ENCODE peak calls at places on chromosomes 4 and X, in eight cellular contexts. One of them, this sample, is unnamed.
A peak's percentile ranks its signal among the peaks of the same experiment; 100 is the strongest.

GRCh38 chrX:48028091-48028490 is 21.3 kb downstream of the SPACA5 start:
- DNase-seq in esophagus muscularis mucosa: no peak
- DNase-seq in left ventricle myocardium inferior: no peak
- DNase-seq in sigmoid colon: no peak
- DNase-seq in transverse colon: no peak
- DNase-seq in astrocyte: no peak
- DNase-seq in heart right ventricle: no peak
- DNase-seq in endothelial cell of umbilical vein: no peak
- DNase-seq in this sample: no peak

GRCh38 chrX:135295238-135295943 is 13.9 kb upstream of the ETDC start:
- DNase-seq in esophagus muscularis mucosa: no peak
- DNase-seq in left ventricle myocardium inferior: peak; percentile 22
- DNase-seq in sigmoid colon: no peak
- DNase-seq in transverse colon: peak; percentile 19
- DNase-seq in astrocyte: peak; percentile 31
- DNase-seq in heart right ventricle: peak; percentile 29
- DNase-seq in endothelial cell of umbilical vein: peak; percentile 35
- DNase-seq in this sample: peak; percentile 10

GRCh38 chrX:152070186-152070585 is 68.2 kb downstream of the MAGEA10 start:
- DNase-seq in esophagus muscularis mucosa: no peak
- DNase-seq in left ventricle myocardium inferior: no peak
- DNase-seq in sigmoid colon: no peak
- DNase-seq in transverse colon: no peak
- DNase-seq in astrocyte: peak; percentile 4
- DNase-seq in heart right ventricle: no peak
- DNase-seq in endothelial cell of umbilical vein: no peak
- DNase-seq in this sample: no peak

GRCh38 chrX:39950035-39950688 is 147.6 kb downstream of the BCOR start:
- DNase-seq in esophagus muscularis mucosa: no peak
- DNase-seq in left ventricle myocardium inferior: no peak
- DNase-seq in sigmoid colon: no peak
- DNase-seq in transverse colon: no peak
- DNase-seq in astrocyte: peak; percentile 25
- DNase-seq in heart right ventricle: no peak
- DNase-seq in endothelial cell of umbilical vein: no peak
- DNase-seq in this sample: no peak

GRCh38 chr4:19224820-19225219 is 1026.9 kb upstream of the SLIT2 start:
- DNase-seq in esophagus muscularis mucosa: no peak
- DNase-seq in left ventricle myocardium inferior: no peak
- DNase-seq in sigmoid colon: no peak
- DNase-seq in transverse colon: no peak
- DNase-seq in astrocyte: no peak
- DNase-seq in heart right ventricle: no peak
- DNase-seq in endothelial cell of umbilical vein: peak; percentile 49
- DNase-seq in this sample: peak; percentile 7

GRCh38 chrX:111483876-111484275 is 27.6 kb upstream of the SERTM2 start:
- DNase-seq in esophagus muscularis mucosa: no peak
- DNase-seq in left ventricle myocardium inferior: no peak
- DNase-seq in sigmoid colon: no peak
- DNase-seq in transverse colon: no peak
- DNase-seq in astrocyte: no peak
- DNase-seq in heart right ventricle: no peak
- DNase-seq in endothelial cell of umbilical vein: no peak
- DNase-seq in this sample: no peak

GRCh38 chrX:56319165-56319564 is 87.0 kb downstream of the KLF8 start:
- DNase-seq in esophagus muscularis mucosa: no peak
- DNase-seq in left ventricle myocardium inferior: no peak
- DNase-seq in sigmoid colon: no peak
- DNase-seq in transverse colon: no peak
- DNase-seq in astrocyte: no peak
- DNase-seq in heart right ventricle: no peak
- DNase-seq in endothelial cell of umbilical vein: no peak
- DNase-seq in this sample: no peak

GRCh38 chr4:1137063-1137771 is 23.9 kb upstream of the RNF212 start:
- DNase-seq in esophagus muscularis mucosa: no peak
- DNase-seq in left ventricle myocardium inferior: no peak
- DNase-seq in sigmoid colon: no peak
- DNase-seq in transverse colon: no peak
- DNase-seq in astrocyte: no peak
- DNase-seq in heart right ventricle: no peak
- DNase-seq in endothelial cell of umbilical vein: no peak
- DNase-seq in this sample: peak; percentile 49

GRCh38 chr4:145722561-145722960 is 42.6 kb downstream of the C4orf51 start:
- DNase-seq in esophagus muscularis mucosa: no peak
- DNase-seq in left ventricle myocardium inferior: no peak
- DNase-seq in sigmoid colon: no peak
- DNase-seq in transverse colon: no peak
- DNase-seq in astrocyte: no peak
- DNase-seq in heart right ventricle: no peak
- DNase-seq in endothelial cell of umbilical vein: no peak
- DNase-seq in this sample: no peak

GRCh38 chrX:153635788-153636668 is 11.0 kb upstream of the DUSP9 start:
- DNase-seq in esophagus muscularis mucosa: no peak
- DNase-seq in left ventricle myocardium inferior: no peak
- DNase-seq in sigmoid colon: peak; percentile 50
- DNase-seq in transverse colon: no peak
- DNase-seq in astrocyte: no peak
- DNase-seq in heart right ventricle: no peak
- DNase-seq in endothelial cell of umbilical vein: peak; percentile 30
- DNase-seq in this sample: peak; percentile 25

GRCh38 chrX:29229802-29230201 is 642.6 kb downstream of the IL1RAPL1 start:
- DNase-seq in esophagus muscularis mucosa: no peak
- DNase-seq in left ventricle myocardium inferior: no peak
- DNase-seq in sigmoid colon: no peak
- DNase-seq in transverse colon: no peak
- DNase-seq in astrocyte: peak; percentile 51
- DNase-seq in heart right ventricle: no peak
- DNase-seq in endothelial cell of umbilical vein: no peak
- DNase-seq in this sample: no peak

GRCh38 chrX:152601848-152602616 is 35.7 kb upstream of the GABRQ start:
- DNase-seq in esophagus muscularis mucosa: no peak
- DNase-seq in left ventricle myocardium inferior: no peak
- DNase-seq in sigmoid colon: no peak
- DNase-seq in transverse colon: no peak
- DNase-seq in astrocyte: peak; percentile 56
- DNase-seq in heart right ventricle: no peak
- DNase-seq in endothelial cell of umbilical vein: no peak
- DNase-seq in this sample: no peak

GRCh38 chr4:37588150-37588549 is 98.0 kb downstream of the RELL1 start:
- DNase-seq in esophagus muscularis mucosa: no peak
- DNase-seq in left ventricle myocardium inferior: no peak
- DNase-seq in sigmoid colon: no peak
- DNase-seq in transverse colon: no peak
- DNase-seq in astrocyte: no peak
- DNase-seq in heart right ventricle: no peak
- DNase-seq in endothelial cell of umbilical vein: no peak
- DNase-seq in this sample: no peak

GRCh38 chr4:53055274-53055673 is 193.2 kb downstream of the RASL11B start:
- DNase-seq in esophagus muscularis mucosa: no peak
- DNase-seq in left ventricle myocardium inferior: no peak
- DNase-seq in sigmoid colon: no peak
- DNase-seq in transverse colon: no peak
- DNase-seq in astrocyte: peak; percentile 89
- DNase-seq in heart right ventricle: no peak
- DNase-seq in endothelial cell of umbilical vein: no peak
- DNase-seq in this sample: no peak

GRCh38 chrX:130111220-130111934 is 1.1 kb upstream of the ELF4 start:
- DNase-seq in esophagus muscularis mucosa: no peak
- DNase-seq in left ventricle myocardium inferior: no peak
- DNase-seq in sigmoid colon: no peak
- DNase-seq in transverse colon: no peak
- DNase-seq in astrocyte: no peak
- DNase-seq in heart right ventricle: peak; percentile 19
- DNase-seq in endothelial cell of umbilical vein: no peak
- DNase-seq in this sample: no peak

GRCh38 chrX:3026074-3026588 is 15.1 kb upstream of the ARSF start:
- DNase-seq in esophagus muscularis mucosa: no peak
- DNase-seq in left ventricle myocardium inferior: no peak
- DNase-seq in sigmoid colon: no peak
- DNase-seq in transverse colon: no peak
- DNase-seq in astrocyte: no peak
- DNase-seq in heart right ventricle: no peak
- DNase-seq in endothelial cell of umbilical vein: no peak
- DNase-seq in this sample: peak; percentile 37

GRCh38 chr4:183823394-183823793 is 81.7 kb upstream of the STOX2 start:
- DNase-seq in esophagus muscularis mucosa: no peak
- DNase-seq in left ventricle myocardium inferior: peak; percentile 36
- DNase-seq in sigmoid colon: no peak
- DNase-seq in transverse colon: peak; percentile 44
- DNase-seq in astrocyte: peak; percentile 79
- DNase-seq in heart right ventricle: peak; percentile 34
- DNase-seq in endothelial cell of umbilical vein: no peak
- DNase-seq in this sample: no peak

GRCh38 chrX:10110984-10111363 is 45.8 kb upstream of the CLCN4 start:
- DNase-seq in esophagus muscularis mucosa: no peak
- DNase-seq in left ventricle myocardium inferior: no peak
- DNase-seq in sigmoid colon: no peak
- DNase-seq in transverse colon: no peak
- DNase-seq in astrocyte: no peak
- DNase-seq in heart right ventricle: no peak
- DNase-seq in endothelial cell of umbilical vein: peak; percentile 1
- DNase-seq in this sample: peak; percentile 11

GRCh38 chr4:70133473-70133872 is 20.6 kb upstream of the PRR27 start:
- DNase-seq in esophagus muscularis mucosa: no peak
- DNase-seq in left ventricle myocardium inferior: no peak
- DNase-seq in sigmoid colon: no peak
- DNase-seq in transverse colon: no peak
- DNase-seq in astrocyte: no peak
- DNase-seq in heart right ventricle: no peak
- DNase-seq in endothelial cell of umbilical vein: no peak
- DNase-seq in this sample: no peak

GRCh38 chrX:24231169-24231568 is 81.6 kb downstream of the ZFX start:
- DNase-seq in esophagus muscularis mucosa: no peak
- DNase-seq in left ventricle myocardium inferior: no peak
- DNase-seq in sigmoid colon: no peak
- DNase-seq in transverse colon: no peak
- DNase-seq in astrocyte: peak; percentile 88
- DNase-seq in heart right ventricle: no peak
- DNase-seq in endothelial cell of umbilical vein: peak; percentile 53
- DNase-seq in this sample: no peak

GRCh38 chr4:162163892-162164759 is at the start of gene FSTL5:
- DNase-seq in esophagus muscularis mucosa: no peak
- DNase-seq in left ventricle myocardium inferior: peak; percentile 18
- DNase-seq in sigmoid colon: peak; percentile 62
- DNase-seq in transverse colon: peak; percentile 31
- DNase-seq in astrocyte: peak; percentile 66
- DNase-seq in heart right ventricle: peak; percentile 24
- DNase-seq in endothelial cell of umbilical vein: peak; percentile 82
- DNase-seq in this sample: peak; percentile 12

GRCh38 chrX:784829-785228 is 154.2 kb downstream of the SHOX start:
- DNase-seq in esophagus muscularis mucosa: no peak
- DNase-seq in left ventricle myocardium inferior: no peak
- DNase-seq in sigmoid colon: no peak
- DNase-seq in transverse colon: no peak
- DNase-seq in astrocyte: no peak
- DNase-seq in heart right ventricle: no peak
- DNase-seq in endothelial cell of umbilical vein: no peak
- DNase-seq in this sample: no peak

GRCh38 chrX:13798184-13798583 is 18.7 kb downstream of the GPM6B start:
- DNase-seq in esophagus muscularis mucosa: no peak
- DNase-seq in left ventricle myocardium inferior: no peak
- DNase-seq in sigmoid colon: no peak
- DNase-seq in transverse colon: no peak
- DNase-seq in astrocyte: no peak
- DNase-seq in heart right ventricle: no peak
- DNase-seq in endothelial cell of umbilical vein: no peak
- DNase-seq in this sample: no peak

GRCh38 chr4:156038772-156039171 is 85.1 kb upstream of the CTSO start:
- DNase-seq in esophagus muscularis mucosa: no peak
- DNase-seq in left ventricle myocardium inferior: no peak
- DNase-seq in sigmoid colon: no peak
- DNase-seq in transverse colon: no peak
- DNase-seq in astrocyte: no peak
- DNase-seq in heart right ventricle: no peak
- DNase-seq in endothelial cell of umbilical vein: no peak
- DNase-seq in this sample: no peak

GRCh38 chr4:55117511-55117910 is 7.9 kb downstream of the KDR start:
- DNase-seq in esophagus muscularis mucosa: no peak
- DNase-seq in left ventricle myocardium inferior: no peak
- DNase-seq in sigmoid colon: no peak
- DNase-seq in transverse colon: no peak
- DNase-seq in astrocyte: peak; percentile 23
- DNase-seq in heart right ventricle: no peak
- DNase-seq in endothelial cell of umbilical vein: no peak
- DNase-seq in this sample: no peak

GRCh38 chr4:75512336-75513211 is 1.6 kb downstream of the RCHY1 start:
- DNase-seq in esophagus muscularis mucosa: no peak
- DNase-seq in left ventricle myocardium inferior: no peak
- DNase-seq in sigmoid colon: no peak
- DNase-seq in transverse colon: no peak
- DNase-seq in astrocyte: peak; percentile 81
- DNase-seq in heart right ventricle: no peak
- DNase-seq in endothelial cell of umbilical vein: peak; percentile 88
- DNase-seq in this sample: peak; percentile 7
- H3K27ac ChIP-seq in esophagus muscularis mucosa: peak overlapping the region; percentile 91
- H3K27ac ChIP-seq in left ventricle myocardium inferior: peak overlapping the region; percentile 97
- H3K27ac ChIP-seq in sigmoid colon: peak overlapping the region; percentile 96
- H3K27ac ChIP-seq in transverse colon: peak overlapping the region; percentile 97
- H3K27ac ChIP-seq in astrocyte: peak overlapping the region; percentile 93
- H3K27ac ChIP-seq in heart right ventricle: peak overlapping the region; percentile 94
- H3K27ac ChIP-seq in endothelial cell of umbilical vein: peak overlapping the region; percentile 72
- H3K27ac ChIP-seq in this sample: peak overlapping the region; percentile 32

GRCh38 chr4:147625733-147626132 is 8.5 kb downstream of the TMEM184C start:
- DNase-seq in esophagus muscularis mucosa: peak; percentile 60
- DNase-seq in left ventricle myocardium inferior: no peak
- DNase-seq in sigmoid colon: no peak
- DNase-seq in transverse colon: no peak
- DNase-seq in astrocyte: no peak
- DNase-seq in heart right ventricle: no peak
- DNase-seq in endothelial cell of umbilical vein: no peak
- DNase-seq in this sample: no peak
- H3K36me3 ChIP-seq in esophagus muscularis mucosa: peaks cover 49% of the 10 kb centered on the region
- H3K36me3 ChIP-seq in left ventricle myocardium inferior: peaks cover 83% of the 10 kb centered on the region
- H3K36me3 ChIP-seq in sigmoid colon: peaks cover 78% of the 10 kb centered on the region
- H3K36me3 ChIP-seq in transverse colon: no peaks in the 10 kb centered on the region
- H3K36me3 ChIP-seq in astrocyte: peaks cover 26% of the 10 kb centered on the region
- H3K36me3 ChIP-seq in heart right ventricle: peaks cover 41% of the 10 kb centered on the region
- H3K36me3 ChIP-seq in endothelial cell of umbilical vein: peaks cover 13% of the 10 kb centered on the region
- H3K36me3 ChIP-seq in this sample: peaks cover 9% of the 10 kb centered on the region

GRCh38 chr4:6391852-6392188 is 80.6 kb downstream of the PPP2R2C start:
- DNase-seq in esophagus muscularis mucosa: no peak
- DNase-seq in left ventricle myocardium inferior: no peak
- DNase-seq in sigmoid colon: no peak
- DNase-seq in transverse colon: no peak
- DNase-seq in astrocyte: no peak
- DNase-seq in heart right ventricle: no peak
- DNase-seq in endothelial cell of umbilical vein: no peak
- DNase-seq in this sample: no peak
- H3K27ac ChIP-seq in esophagus muscularis mucosa: no peak overlapping the region
- H3K27ac ChIP-seq in left ventricle myocardium inferior: peak overlapping the region; percentile 64
- H3K27ac ChIP-seq in sigmoid colon: no peak overlapping the region
- H3K27ac ChIP-seq in transverse colon: no peak overlapping the region
- H3K27ac ChIP-seq in astrocyte: no peak overlapping the region
- H3K27ac ChIP-seq in heart right ventricle: no peak overlapping the region
- H3K27ac ChIP-seq in endothelial cell of umbilical vein: no peak overlapping the region
- H3K27ac ChIP-seq in this sample: no peak overlapping the region

DNA sequence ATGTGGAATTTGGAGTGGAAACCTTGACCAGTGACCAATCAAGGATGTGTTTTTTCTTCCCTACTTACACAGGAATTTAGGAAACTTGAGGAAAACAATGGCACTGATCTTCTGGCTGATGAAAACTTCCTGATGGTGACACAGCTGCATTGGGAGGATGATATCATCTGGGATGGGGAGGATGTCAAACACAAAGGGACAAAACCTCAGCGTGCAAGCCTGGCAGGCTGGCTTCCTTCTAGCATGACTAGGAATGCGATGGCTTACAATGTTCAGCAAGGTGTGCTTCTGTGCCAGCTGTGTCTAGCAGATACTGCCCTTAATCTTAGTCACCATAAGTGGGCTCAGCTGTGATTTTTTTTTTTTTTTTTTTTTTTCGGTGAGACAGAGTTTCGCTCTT is 12.6 kb downstream of the TAF1 start:
- DNase-seq in esophagus muscularis mucosa: no peak
- DNase-seq in left ventricle myocardium inferior: no peak
- DNase-seq in sigmoid colon: no peak
- DNase-seq in transverse colon: no peak
- DNase-seq in astrocyte: no peak
- DNase-seq in heart right ventricle: no peak
- DNase-seq in endothelial cell of umbilical vein: peak; percentile 68
- DNase-seq in this sample: no peak
- H3K36me3 ChIP-seq in esophagus muscularis mucosa: peaks cover 71% of the 10 kb centered on the region
- H3K36me3 ChIP-seq in left ventricle myocardium inferior: peaks cover 96% of the 10 kb centered on the region
- H3K36me3 ChIP-seq in sigmoid colon: peaks cover 98% of the 10 kb centered on the region
- H3K36me3 ChIP-seq in transverse colon: no peaks in the 10 kb centered on the region
- H3K36me3 ChIP-seq in astrocyte: peaks cover 34% of the 10 kb centered on the region
- H3K36me3 ChIP-seq in heart right ventricle: peaks cover 18% of the 10 kb centered on the region
- H3K36me3 ChIP-seq in endothelial cell of umbilical vein: peaks cover 8% of the 10 kb centered on the region
- H3K36me3 ChIP-seq in this sample: no peaks in the 10 kb centered on the region